ENCODE peak calls at places on chromosomes 2 and 18, in four cellular contexts. U is IMR-90, K is K562, W is GM12878. O is an unnamed sample.

GRCh38 chr2:106085441-106085911 is 108.6 kb downstream of the UXS1 start:
- DNase-seq in U (peak; percentile 39), K (peak; percentile 32), W (no peak), O (peak; percentile 52)

GRCh38 chr2:201984800-201985525 is 48.7 kb upstream of the FZD7 start:
- DNase-seq in U (no peak), W (no peak), K (no peak), O (no peak)

GRCh38 chr2:9003616-9004337 is at the start of gene MBOAT2:
- DNase-seq in W (peak; percentile 43), K (peak; percentile 98), U (peak; percentile 89), O (peak; percentile 86)

GRCh38 chr2:214450118-214450894 is 39.5 kb downstream of the VWC2L start:
- DNase-seq in K (no peak), W (no peak), U (no peak), O (no peak)

GRCh38 chr2:162521871-162522655 is 178.1 kb downstream of the GCA start:
- DNase-seq in U (no peak), K (no peak), W (no peak), O (no peak)

GRCh38 chr2:166304656-166305055 is 71.1 kb downstream of the SCN9A start:
- DNase-seq in K (no peak), U (no peak), W (no peak), O (no peak)

GRCh38 chr2:86249176-86249842 is 50.1 kb downstream of the MRPL35 start:
- DNase-seq in K (no peak), U (peak; percentile 79), W (no peak), O (no peak)

GRCh38 chr18:9712606-9713005 is 4.5 kb downstream of the RAB31 start:
- DNase-seq in U (no peak), K (no peak), W (no peak), O (no peak)

GRCh38 chr2:207766697-207767460 is 2.8 kb downstream of the FZD5 start:
- DNase-seq in U (no peak), W (no peak), K (no peak), O (no peak)

GRCh38 chr2:2838548-2838845 is 507.4 kb upstream of the MYT1L start:
- DNase-seq in U (no peak), W (no peak), K (no peak), O (no peak)

GRCh38 chr2:241554610-241555322 is 3.8 kb upstream of the BOK start:
- DNase-seq in U (no peak), K (no peak), W (no peak), O (no peak)

GRCh38 chr2:162938387-162938786 is 99.8 kb upstream of the KCNH7 start:
- DNase-seq in K (no peak), U (no peak), W (no peak), O (no peak)

GRCh38 chr18:44917184-44917864 is 236.6 kb downstream of the SETBP1 start:
- DNase-seq in W (no peak), U (no peak), K (no peak), O (no peak)

GRCh38 chr18:3294435-3295080 is 32.6 kb downstream of the MYL12B start:
- DNase-seq in W (no peak), U (peak; percentile 92), K (peak; percentile 41), O (no peak)

GRCh38 chr2:221490506-221491060 is 81.5 kb downstream of the EPHA4 start:
- DNase-seq in K (no peak), W (no peak), U (no peak), O (no peak)

GRCh38 chr18:78100189-78100588 is 850.5 kb downstream of the GALR1 start:
- DNase-seq in U (no peak), W (no peak), K (no peak), O (no peak)

GRCh38 chr2:207616185-207616584 is 9.0 kb downstream of the METTL21A start:
- DNase-seq in K (no peak), W (no peak), U (peak; percentile 80), O (peak; percentile 21)

GRCh38 chr2:287471-287885 is 413 bp downstream of the ALKAL2 start:
- DNase-seq in U (peak; percentile 29), K (no peak), W (no peak), O (peak; percentile 10)

GRCh38 chr18:58858591-58859468 is 5.8 kb upstream of the ZNF532 start:
- DNase-seq in K (no peak), W (no peak), U (no peak), O (no peak)

GRCh38 chr2:43478423-43479086 is 117.3 kb downstream of the THADA start:
- DNase-seq in U (peak; percentile 43), K (no peak), W (no peak), O (no peak)

DNA sequence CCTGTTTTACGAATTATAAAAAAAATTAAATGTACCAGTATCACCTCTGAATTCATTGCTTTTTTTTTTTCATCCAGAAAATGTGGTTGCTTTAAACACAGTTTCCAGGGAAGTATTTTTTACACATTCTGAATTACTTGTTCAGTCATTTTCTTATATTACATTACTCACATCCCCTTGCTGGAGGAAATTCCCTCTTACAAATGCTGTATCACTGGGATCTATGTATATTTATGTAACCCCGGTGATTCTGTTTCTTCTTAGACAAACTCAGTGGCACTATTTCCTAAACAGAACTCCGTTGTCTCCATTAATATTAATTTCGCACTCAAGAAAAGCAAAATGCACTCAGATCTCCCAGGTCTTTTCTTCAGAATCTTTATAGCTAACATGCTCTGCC is 1078.5 kb upstream of the ZEB2 start:
- DNase-seq in W (no peak), U (peak; percentile 89), K (no peak), O (peak; percentile 82)
- TF ChIP-seq FOS in W (no peak), U (no peak), K (no peak), O (peak; percentile 79)

DNA sequence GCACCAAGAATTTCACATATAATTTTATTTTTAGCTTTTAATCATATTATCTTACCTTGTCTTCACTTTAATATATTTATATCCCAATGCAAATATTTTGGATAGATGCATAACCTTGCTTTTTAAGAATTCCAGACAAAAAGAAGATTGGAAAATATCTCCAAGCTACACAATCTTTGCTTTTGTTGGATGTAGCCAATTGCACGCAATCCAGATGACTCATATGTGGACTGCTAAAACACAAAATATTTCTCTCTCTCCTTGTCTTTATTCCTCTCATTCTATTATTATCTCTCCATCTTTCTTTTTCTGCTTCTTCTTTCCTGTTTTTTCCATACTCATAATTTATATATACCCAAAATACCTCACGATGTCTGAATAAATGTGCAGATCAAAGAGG is 92.4 kb upstream of the DSEL start:
- DNase-seq in K (no peak), U (peak; percentile 75), W (no peak), O (peak; percentile 3)
- TF ChIP-seq FOS in K (no peak), U (peak; percentile 55), W (no peak), O (no peak)

DNA sequence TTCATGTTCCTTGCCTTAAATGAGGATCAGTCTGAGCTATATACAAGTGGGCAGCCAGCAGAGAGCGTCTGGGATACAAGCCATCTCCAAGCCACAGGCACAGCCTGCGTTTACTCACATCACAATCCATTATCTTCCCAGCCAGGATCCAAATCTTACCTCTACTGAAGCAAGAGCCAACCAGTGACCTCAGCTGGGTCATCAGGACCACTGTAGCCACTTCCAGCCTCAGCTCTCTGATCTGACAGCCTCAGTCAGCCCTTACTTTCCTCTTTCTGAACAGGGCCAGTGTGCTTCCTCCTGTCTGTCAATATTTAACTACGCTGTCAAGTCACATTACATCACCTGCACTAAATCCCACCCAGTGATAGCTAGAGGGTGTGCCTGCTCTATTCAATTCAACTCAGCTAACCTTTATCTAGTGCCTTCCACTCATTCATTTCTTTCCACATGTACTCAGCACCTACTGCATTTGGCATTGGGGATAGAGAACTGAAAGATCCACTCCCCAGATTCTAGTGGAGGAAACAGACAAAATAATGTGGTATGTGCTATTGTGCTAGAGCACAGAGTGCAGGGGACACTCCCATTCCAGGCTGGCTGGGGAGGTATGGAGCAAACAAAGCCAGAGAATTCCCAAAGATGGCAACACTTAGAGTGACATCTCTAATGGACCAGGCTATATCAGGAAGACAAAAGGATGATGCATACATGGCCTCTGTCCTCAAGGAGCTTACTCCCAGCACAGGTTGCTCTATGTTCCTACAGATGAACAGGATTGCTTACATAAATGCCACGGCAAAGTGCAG is 146.5 kb downstream of the NCKAP5 start:
- DNase-seq in U (peak; percentile 66), K (no peak), W (peak; percentile 61), O (no peak)
- TF ChIP-seq FOS in U (no peak), K (no peak), W (no peak), O (no peak)

DNA sequence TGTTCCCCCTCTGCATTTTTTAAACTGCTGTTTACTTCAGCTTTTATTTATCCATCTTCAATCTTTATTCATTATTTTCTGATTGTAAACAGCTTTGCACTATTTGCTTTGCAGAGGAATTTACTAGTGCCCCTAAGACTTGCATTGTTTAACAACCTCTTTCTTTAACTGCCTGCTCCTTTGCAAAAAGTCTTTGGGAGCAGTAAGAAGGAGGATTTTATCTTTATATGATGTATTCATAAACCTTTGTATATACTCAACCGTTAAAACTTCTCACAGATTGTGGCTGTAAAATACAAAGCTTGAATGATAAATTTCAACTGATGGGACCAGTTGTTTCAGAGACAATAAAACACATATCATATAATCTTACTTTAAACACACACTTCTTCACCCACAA is 20.1 kb upstream of the VIT start:
- DNase-seq in K (no peak), W (no peak), U (no peak), O (no peak)
- TF ChIP-seq FOS in K (no peak), W (no peak), U (no peak), O (no peak)

DNA sequence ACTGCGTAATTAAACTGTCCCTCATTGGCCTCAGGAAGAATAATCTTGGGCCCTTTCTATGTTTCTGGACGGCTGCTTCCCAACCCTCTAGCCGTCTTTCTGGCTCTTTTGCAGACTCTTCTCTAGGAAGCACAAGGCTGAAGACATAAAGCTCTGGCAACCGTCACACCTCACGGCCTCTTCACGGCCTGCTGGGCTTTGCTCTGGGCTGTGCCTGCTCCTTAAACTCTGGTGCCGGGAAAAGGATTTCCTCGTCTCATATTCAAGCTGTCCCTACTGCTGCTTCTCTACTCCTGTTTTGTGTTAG is 36.0 kb upstream of the WIPF1 start:
- DNase-seq in K (no peak), W (no peak), U (no peak), O (peak; percentile 8)
- TF ChIP-seq FOS in K (no peak), W (no peak), U (no peak), O (no peak)

GRCh38 chr18:74803769-74804168 is 206.1 kb downstream of the ZNF407 start:
- DNase-seq in U (no peak), K (no peak), W (no peak), O (no peak)

GRCh38 chr18:74806073-74806472 is 208.4 kb downstream of the ZNF407 start:
- DNase-seq in W (no peak), U (no peak), K (peak; percentile 4), O (no peak)

GRCh38 chr18:74804677-74805076 is 207.0 kb downstream of the ZNF407 start:
- DNase-seq in K (no peak), U (no peak), W (no peak), O (no peak)

GRCh38 chr18:74803117-74803516 is 205.4 kb downstream of the ZNF407 start:
- DNase-seq in U (no peak), K (peak; percentile 5), W (no peak), O (no peak)

DNA sequence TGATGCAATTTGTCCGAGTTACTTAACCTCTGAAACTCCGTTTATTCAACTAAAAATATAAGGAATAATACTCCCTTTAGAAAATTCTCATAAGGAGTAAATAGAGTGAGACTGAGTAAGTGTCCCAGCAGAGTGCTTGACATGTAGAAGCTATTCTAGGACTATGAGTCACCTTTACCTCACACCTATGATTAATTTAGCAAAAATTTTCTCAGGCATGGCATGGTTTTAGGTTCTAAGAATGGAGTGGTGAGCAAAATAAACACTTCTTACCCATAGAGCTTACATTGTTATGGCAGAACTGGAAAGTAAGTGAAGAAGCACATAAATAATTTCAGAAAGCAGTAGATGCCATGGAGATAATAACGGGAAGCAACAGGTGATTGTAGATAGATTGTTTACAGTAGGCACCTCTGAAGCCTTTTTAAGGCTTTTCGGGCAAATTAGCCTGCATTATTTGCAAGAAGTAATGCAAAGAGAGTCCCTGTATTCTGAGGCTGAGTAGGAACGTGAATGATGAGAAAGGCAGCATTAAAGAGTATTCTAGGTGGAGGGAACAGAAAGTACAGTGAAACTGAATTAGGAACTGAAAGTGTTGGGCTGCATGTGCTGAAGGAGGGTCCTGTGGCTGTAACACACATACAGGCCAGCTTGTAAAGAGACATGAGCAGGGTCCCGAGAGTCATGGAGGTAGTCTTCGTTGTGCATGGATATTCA is 209.2 kb downstream of the ZNF407 start:
- DNase-seq in K (no peak), W (peak; percentile 73), U (peak; percentile 94), O (peak; percentile 66)
- TF ChIP-seq FOS in K (no peak), W (no peak), U (peak; percentile 94), O (peak; percentile 88)

O was measured in endothelial cell of umbilical vein.